ENCODE peak calls at places on chromosomes 3 and 15, in five cellular contexts. T is K562, O is A549, E is stomach, L is sigmoid colon. P is an unnamed sample.
A peak's percentile ranks its signal among the peaks of the same experiment; 100 is the strongest.

GRCh38 chr15:64597469-64597806 is 137.1 kb downstream of the ZNF609 start:
- DNase-seq in T (no peak), O (no peak), E (no peak), L (no peak), P (no peak)

GRCh38 chr15:25618161-25618560 is 179.3 kb upstream of the UBE3A start:
- DNase-seq in T (no peak), O (no peak), E (no peak), L (no peak), P (no peak)

GRCh38 chr3:170941551-170941950 is 33.1 kb upstream of the EIF5A2 start:
- DNase-seq in T (no peak), O (no peak), E (no peak), L (no peak), P (no peak)

GRCh38 chr15:58985443-58985842 is 2.0 kb upstream of the RNF111 start:
- DNase-seq in T (no peak), O (peak; percentile 18), E (no peak), L (peak; percentile 83), P (peak; percentile 55)

GRCh38 chr3:123711356-123711755 is 126.5 kb upstream of the HACD2 start:
- DNase-seq in T (no peak), O (no peak), E (no peak), L (no peak), P (no peak)

GRCh38 chr15:73081321-73081958 is 29.2 kb downstream of the NEO1 start:
- DNase-seq in T (peak; percentile 8), O (peak; percentile 73), E (no peak), L (no peak), P (no peak)

GRCh38 chr15:72604794-72605193 is 49.7 kb upstream of the GOLGA6B start:
- DNase-seq in T (peak; percentile 24), O (peak; percentile 12), E (no peak), L (no peak), P (no peak)

GRCh38 chr3:125087768-125088391 is 32.1 kb upstream of the HEG1 start:
- DNase-seq in T (no peak), O (no peak), E (no peak), L (no peak), P (no peak)

GRCh38 chr3:80533553-80533952 is 765.8 kb upstream of the ROBO1 start:
- DNase-seq in T (no peak), O (no peak), E (no peak), L (no peak), P (no peak)

GRCh38 chr3:123813876-123814275 is 70.3 kb downstream of the MYLK start:
- DNase-seq in T (peak; percentile 33), O (no peak), E (no peak), L (no peak), P (no peak)

GRCh38 chr15:32767236-32767635 is 49.4 kb downstream of the GREM1 start:
- DNase-seq in T (no peak), O (no peak), E (no peak), L (no peak), P (no peak)

GRCh38 chr15:59701880-59702279 is 12.8 kb upstream of the BNIP2 start:
- DNase-seq in T (no peak), O (no peak), E (no peak), L (no peak), P (no peak)

GRCh38 chr3:12615263-12615662 is 48.7 kb downstream of the RAF1 start:
- DNase-seq in T (no peak), O (no peak), E (no peak), L (no peak), P (no peak)

GRCh38 chr3:123310186-123310585 is 108.4 kb downstream of the SEC22A start:
- DNase-seq in T (no peak), O (no peak), E (no peak), L (no peak), P (no peak)

GRCh38 chr15:101554115-101554915 is 64.8 kb upstream of the PCSK6 start:
- DNase-seq in T (no peak), O (no peak), E (no peak), L (peak; percentile 67), P (no peak)

GRCh38 chr15:60397772-60398445 is at the start of gene ANXA2:
- DNase-seq in T (peak; percentile 97), O (peak; percentile 95), E (peak; percentile 87), L (peak; percentile 95), P (peak; percentile 71)

GRCh38 chr3:40842714-40843113 is 318.0 kb downstream of the ZNF621 start:
- DNase-seq in T (no peak), O (no peak), E (no peak), L (no peak), P (no peak)

GRCh38 chr3:180802837-180803236 is 109.6 kb upstream of the FXR1 start:
- DNase-seq in T (peak; percentile 15), O (peak; percentile 9), E (no peak), L (no peak), P (no peak)

GRCh38 chr3:9903904-9904303 is 1.3 kb downstream of the IL17RE start:
- DNase-seq in T (no peak), O (no peak), E (peak; percentile 49), L (no peak), P (no peak)

GRCh38 chr3:32614956-32615355 is 44.3 kb upstream of the DYNC1LI1 start:
- DNase-seq in T (no peak), O (no peak), E (no peak), L (no peak), P (no peak)

GRCh38 chr15:95620934-95621579 is 709.4 kb upstream of the NR2F2 start:
- DNase-seq in T (no peak), O (no peak), E (no peak), L (no peak), P (no peak)

GRCh38 chr3:85567074-85567676 is 608.4 kb downstream of the CADM2 start:
- DNase-seq in T (peak; percentile 29), O (peak; percentile 59), E (peak; percentile 63), L (no peak), P (peak; percentile 60)

GRCh38 chr3:139358857-139359562 is 15.2 kb downstream of the MRPS22 start:
- DNase-seq in T (no peak), O (no peak), E (no peak), L (no peak), P (no peak)

GRCh38 chr3:101829066-101829830 is 20.1 kb upstream of the NFKBIZ start:
- DNase-seq in T (no peak), O (no peak), E (peak; percentile 42), L (peak; percentile 92), P (peak; percentile 72)

GRCh38 chr3:61650276-61650675 is 88.9 kb downstream of the PTPRG start:
- DNase-seq in T (no peak), O (no peak), E (no peak), L (peak; percentile 93), P (peak; percentile 80)

GRCh38 chr3:136698361-136698760 is 53.8 kb downstream of the STAG1 start:
- DNase-seq in T (no peak), O (no peak), E (no peak), L (no peak), P (no peak)

GRCh38 chr3:135907422-135908165 is 57.9 kb upstream of the PPP2R3A start:
- DNase-seq in T (no peak), O (no peak), E (no peak), L (no peak), P (no peak)

GRCh38 chr3:53974314-53974713 is 82.7 kb upstream of the SELENOK start:
- DNase-seq in T (no peak), O (no peak), E (no peak), L (no peak), P (no peak)

GRCh38 chr15:59180946-59181345 is 25.7 kb upstream of the LDHAL6B start:
- DNase-seq in T (no peak), O (no peak), E (no peak), L (no peak), P (no peak)

GRCh38 chr3:28287046-28287445 is 45.6 kb downstream of the CMC1 start:
- DNase-seq in T (no peak), O (no peak), E (no peak), L (no peak), P (no peak)

GRCh38 chr15:100945006-100945405 is 25.8 kb downstream of the LRRK1 start:
- DNase-seq in T (no peak), O (no peak), E (no peak), L (no peak), P (no peak)

GRCh38 chr15:26971303-26972018 is 480 bp downstream of the GABRG3 start:
- DNase-seq in T (no peak), O (no peak), E (no peak), L (no peak), P (no peak)

GRCh38 chr3:57163751-57164150 is 1.4 kb downstream of the IL17RD start:
- DNase-seq in T (no peak), O (no peak), E (no peak), L (no peak), P (no peak)
- H3K4me3 ChIP-seq in T (no peak overlapping the region), O (no peak overlapping the region), E (peak overlapping the region; percentile 85), L (peak overlapping the region; percentile 63), P (no peak overlapping the region)

DNA sequence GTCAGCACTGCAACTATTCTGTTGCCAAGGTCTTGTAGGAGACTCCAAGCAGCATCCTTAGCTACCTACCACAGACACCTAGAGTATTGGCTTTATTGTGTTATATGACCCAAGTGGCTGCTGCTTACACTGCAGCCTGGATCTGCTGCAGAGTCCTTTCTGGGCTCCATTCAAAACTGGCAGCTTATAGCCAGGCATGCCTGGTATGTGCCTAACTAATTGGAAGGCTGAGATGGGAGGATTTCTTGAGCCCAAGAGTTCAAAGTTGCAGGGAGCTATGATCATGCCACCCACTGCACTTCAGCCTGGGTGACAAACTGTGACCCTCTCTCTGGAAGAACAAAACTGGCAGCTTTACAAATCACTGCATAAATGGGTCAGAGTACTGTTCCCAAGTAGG is 8.6 kb downstream of the NDUFB4 start:
- DNase-seq in T (no peak), O (no peak), E (no peak), L (no peak), P (no peak)
- TF ChIP-seq EP300 in T (no peak), O (no peak), E (no peak), L (no peak), P (no peak)

DNA sequence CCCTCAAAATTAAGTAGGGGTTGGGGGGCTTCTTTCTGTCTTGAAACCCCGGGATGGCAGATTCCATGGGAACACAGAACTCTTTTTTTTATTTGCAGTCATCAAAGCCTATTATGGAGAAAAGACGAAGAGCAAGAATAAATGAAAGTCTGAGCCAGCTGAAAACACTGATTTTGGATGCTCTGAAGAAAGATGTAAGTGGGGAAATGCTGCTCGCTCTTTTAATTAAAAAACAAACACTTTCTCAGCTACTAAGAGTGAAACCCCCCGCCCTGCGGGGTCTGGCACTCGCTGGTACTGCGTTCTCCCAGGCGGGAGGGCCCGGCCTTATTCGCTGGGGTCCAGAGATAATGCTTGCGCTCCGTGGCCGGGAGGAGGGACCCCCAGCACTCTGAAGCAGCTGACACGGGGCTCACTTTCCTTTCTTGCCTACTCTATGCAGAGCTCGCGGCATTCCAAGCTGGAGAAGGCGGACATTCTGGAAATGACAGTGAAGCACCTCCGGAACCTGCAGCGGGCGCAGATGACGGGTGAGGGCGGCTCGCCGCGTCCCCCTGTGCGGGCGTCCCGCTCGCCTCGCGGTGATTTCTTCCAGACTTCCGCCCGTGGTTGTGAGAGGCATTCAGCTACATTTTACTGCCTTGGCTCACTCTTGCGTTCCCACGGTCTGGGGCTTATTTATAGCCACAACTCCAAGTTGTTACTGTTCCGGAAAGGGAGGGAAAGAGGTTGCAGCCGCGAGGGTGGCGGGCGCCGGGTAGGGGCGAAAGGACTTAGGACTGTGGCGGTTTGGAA is 768 bp downstream of the HES1 start:
- DNase-seq in T (no peak), O (peak; percentile 32), E (peak; percentile 46), L (peak; percentile 91), P (peak; percentile 35)
- H3K27ac ChIP-seq in T (peak overlapping the region; percentile 97), O (peak overlapping the region; percentile 89), E (peak overlapping the region; percentile 99), L (peak overlapping the region; percentile 97), P (peak overlapping the region; percentile 78)

DNA sequence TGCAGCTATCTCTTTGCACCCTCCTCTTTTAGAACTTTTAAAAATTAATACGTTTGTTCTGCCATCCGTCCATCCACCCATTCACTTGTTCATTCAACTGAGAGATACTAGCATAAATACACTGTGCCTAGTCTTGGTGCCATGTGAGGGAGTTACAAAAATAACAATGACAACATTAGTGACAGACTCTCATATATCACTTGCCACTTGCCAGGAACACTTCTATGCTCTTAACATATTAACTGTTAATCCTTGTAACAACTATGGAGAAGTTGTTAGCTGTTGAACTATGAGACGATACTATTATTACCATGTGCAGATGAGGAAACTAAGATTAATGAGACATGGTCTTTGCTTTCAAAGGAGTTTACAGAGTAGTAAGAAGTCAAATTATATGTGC is 33.6 kb downstream of the RPL39L start:
- DNase-seq in T (no peak), O (no peak), E (no peak), L (no peak), P (no peak)
- H3K4me3 ChIP-seq in T (no peak overlapping the region), O (no peak overlapping the region), E (no peak overlapping the region), L (no peak overlapping the region), P (no peak overlapping the region)